ENCODE peak calls at places on chromosomes 16 and 17, in four cellular contexts. Q is K562, P is HepG2, B is GM12878. R is an unnamed sample.

GRCh38 chr17:2033128-2033527 is 3.2 kb downstream of the DPH1 start:
- DNase-seq in Q (no peak), P (no peak), B (no peak), R (no peak)

GRCh38 chr17:48037036-48037881 is at the start of gene COPZ2:
- DNase-seq in Q (no peak), P (peak), B (no peak), R (no peak)

GRCh38 chr16:53785044-53785443 is 81.1 kb downstream of the FTO start:
- DNase-seq in Q (no peak), P (no peak), B (no peak), R (no peak)

GRCh38 chr17:60147553-60148241 is 2.1 kb upstream of the CA4 start:
- DNase-seq in Q (no peak), P (no peak), B (no peak), R (no peak)

GRCh38 chr17:34859652-34860051 is 101.6 kb downstream of the CCT6B start:
- DNase-seq in Q (no peak), P (no peak), B (no peak), R (no peak)

GRCh38 chr17:71085238-71086033 is 916.1 kb downstream of the KCNJ2 start:
- DNase-seq in Q (peak), P (peak), B (no peak), R (peak)

GRCh38 chr17:2929881-2930533 is 133.4 kb downstream of the OR1D5 start:
- DNase-seq in Q (peak), P (peak), B (no peak), R (peak)

GRCh38 chr17:81345211-81346089 is 49.8 kb upstream of the BAHCC1 start:
- DNase-seq in Q (peak), P (peak), B (no peak), R (peak)

GRCh38 chr17:63525190-63525946 is 2.2 kb downstream of the KCNH6 start:
- DNase-seq in Q (no peak), P (no peak), B (no peak), R (no peak)

GRCh38 chr17:38591759-38592241 is 14.0 kb downstream of the SRCIN1 start:
- DNase-seq in Q (no peak), P (no peak), B (no peak), R (no peak)

GRCh38 chr17:9893606-9894005 is 11.5 kb downstream of the RCVRN start:
- DNase-seq in Q (no peak), P (no peak), B (no peak), R (no peak)

GRCh38 chr16:87698241-87698640 is 67.5 kb downstream of the KLHDC4 start:
- DNase-seq in Q (no peak), P (no peak), B (peak), R (no peak)

GRCh38 chr17:55830210-55830609 is 79.4 kb downstream of the PCTP start:
- DNase-seq in Q (no peak), P (no peak), B (no peak), R (no peak)

GRCh38 chr17:82772026-82772425 is 20.2 kb downstream of the TBCD start:
- DNase-seq in Q (no peak), P (peak), B (no peak), R (no peak)

GRCh38 chr17:82780195-82780594 is 28.3 kb downstream of the TBCD start:
- DNase-seq in Q (no peak), P (no peak), B (no peak), R (no peak)

GRCh38 chr17:82779541-82779940 is 27.7 kb downstream of the TBCD start:
- DNase-seq in Q (no peak), P (no peak), B (no peak), R (no peak)

GRCh38 chr17:82776454-82776853 is 24.6 kb downstream of the TBCD start:
- DNase-seq in Q (no peak), P (no peak), B (no peak), R (no peak)

DNA sequence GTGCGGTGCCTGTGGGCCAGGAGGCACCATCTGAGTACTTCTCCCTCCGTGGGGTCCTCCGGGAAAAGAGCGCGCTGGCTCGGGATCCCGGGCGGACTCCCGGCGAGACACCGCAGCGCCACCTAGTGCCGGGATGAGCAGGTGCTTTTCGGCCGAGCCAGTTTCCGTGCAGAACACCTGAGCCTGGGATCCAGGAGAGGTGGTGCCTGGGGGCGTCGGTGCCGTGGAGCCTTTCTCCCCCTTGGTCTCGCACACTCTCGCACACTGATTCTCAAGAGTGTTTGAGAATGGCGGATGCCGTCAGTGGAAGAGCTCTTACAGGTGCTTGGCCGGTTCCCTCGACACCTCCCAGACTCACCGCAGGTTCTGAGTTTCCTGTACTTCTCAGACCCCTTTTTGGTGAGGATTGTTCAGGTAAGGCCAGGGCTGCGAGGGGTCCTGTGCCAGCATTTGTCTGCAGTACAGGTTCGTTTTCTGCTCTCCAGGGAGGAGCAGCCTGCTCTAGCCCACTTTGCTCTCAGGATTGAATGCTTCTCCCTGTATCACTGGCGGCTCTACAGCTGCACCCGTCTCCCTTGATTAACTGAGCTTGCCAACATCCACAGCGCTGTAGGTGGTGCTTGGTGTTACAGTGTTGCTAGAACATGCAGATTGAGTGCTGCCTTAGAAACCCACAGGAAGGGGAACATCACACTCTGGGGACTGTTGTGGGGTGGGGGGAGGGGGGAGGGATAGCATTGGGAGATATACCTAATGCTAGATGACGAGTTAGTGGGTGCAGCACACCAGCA is 23.4 kb downstream of the TBCD start:
- DNase-seq in Q (peak), P (peak), B (no peak), R (peak)
- TF ChIP-seq FOXM1 in Q (no peak), P (no peak), B (no peak), R (no peak)

GRCh38 chr17:40062347-40063033 is at the start of gene THRA:
- DNase-seq in Q (peak), P (no peak), B (no peak), R (peak)
- TF ChIP-seq FOXK2 in Q (no peak), P (no peak), B (no peak), R (no peak)

DNA sequence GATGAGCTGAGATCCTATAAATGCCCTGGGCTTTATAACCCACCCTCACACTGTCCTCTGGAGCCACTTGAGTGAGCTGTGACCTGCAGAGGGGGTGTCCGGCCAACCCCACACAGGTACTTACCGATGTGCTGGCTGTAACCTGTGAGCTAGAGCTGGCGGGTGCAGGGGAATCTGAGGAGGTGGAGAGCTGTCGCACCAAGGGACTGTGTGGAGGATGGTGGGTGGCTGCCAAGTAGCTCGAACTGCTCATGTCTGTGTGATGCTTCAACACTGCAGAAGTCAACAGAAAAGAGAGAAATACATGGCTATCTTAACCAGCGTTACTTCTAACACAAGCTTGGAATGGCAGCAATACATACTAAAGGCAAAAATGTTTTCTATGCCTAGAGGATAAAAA is 39.4 kb downstream of the STH start:
- DNase-seq in Q (no peak), P (no peak), B (no peak), R (no peak)
- TF ChIP-seq BHLHE40 in Q (no peak), P (no peak), B (no peak), R (no peak)

GRCh38 chr17:61259360-61259759 is 140.3 kb upstream of the TBX2 start:
- DNase-seq in Q (no peak), P (no peak), B (no peak), R (no peak)
- TF ChIP-seq FOXM1 in Q (no peak), P (no peak), B (no peak), R (no peak)

GRCh38 chr16:56910654-56911539 is 21.0 kb upstream of the HERPUD1 start:
- DNase-seq in Q (no peak), P (no peak), B (no peak), R (no peak)
- TF ChIP-seq FOXK2 in Q (no peak), P (no peak), B (no peak), R (no peak)

GRCh38 chr16:85971877-85972638 is 73.1 kb downstream of the IRF8 start:
- DNase-seq in Q (no peak), P (no peak), B (no peak), R (no peak)

GRCh38 chr16:85970712-85971220 is 71.8 kb downstream of the IRF8 start:
- DNase-seq in Q (no peak), P (no peak), B (no peak), R (no peak)

GRCh38 chr16:85978291-85978775 is 79.4 kb downstream of the IRF8 start:
- DNase-seq in Q (no peak), P (no peak), B (no peak), R (no peak)

GRCh38 chr16:85975421-85976100 is 76.6 kb downstream of the IRF8 start:
- DNase-seq in Q (no peak), P (peak), B (no peak), R (no peak)

GRCh38 chr16:85974428-85975375 is 75.7 kb downstream of the IRF8 start:
- DNase-seq in Q (no peak), P (peak), B (no peak), R (no peak)
- TF ChIP-seq BHLHE40 in Q (no peak), P (no peak), B (no peak), R (no peak)

DNA sequence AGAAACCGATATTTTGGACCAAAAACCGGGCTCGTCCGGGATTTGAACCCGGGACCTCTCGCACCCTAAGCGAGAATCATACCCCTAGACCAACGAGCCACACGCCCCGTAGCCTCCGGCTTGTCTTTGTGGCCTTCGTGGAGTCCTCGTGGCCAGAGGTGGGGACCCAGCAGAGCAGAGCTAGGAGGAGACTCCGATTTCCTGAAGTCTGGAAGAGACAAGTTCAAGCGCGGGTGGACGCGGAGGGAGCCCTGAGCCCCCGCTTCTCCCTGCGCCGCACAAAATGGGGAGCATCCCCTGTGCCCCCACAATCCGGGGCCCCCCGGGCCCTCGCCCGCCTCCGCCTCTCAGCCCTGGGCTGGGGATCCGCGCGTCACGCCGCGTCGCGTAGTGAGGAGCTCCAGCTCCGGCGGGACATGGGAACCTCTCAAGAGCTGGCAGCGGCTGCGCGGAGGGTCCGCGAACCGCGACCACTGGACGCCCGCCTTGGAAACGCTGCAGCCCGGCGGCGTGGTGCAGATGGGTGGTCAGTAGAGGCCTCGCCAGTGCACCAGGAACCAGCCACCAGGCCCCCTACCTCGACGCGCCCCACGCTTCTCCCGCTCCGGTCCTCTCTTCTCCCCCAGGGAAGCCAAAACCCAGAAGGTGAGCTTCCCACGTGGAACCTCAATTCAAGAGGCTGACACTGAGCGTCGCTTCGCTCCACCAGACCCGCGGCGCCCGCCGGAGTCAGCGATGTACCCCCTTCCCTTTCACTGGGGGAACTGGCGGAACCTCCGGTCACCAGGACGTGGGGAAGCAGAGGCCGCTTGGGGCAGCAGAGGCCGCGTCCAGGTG is 5.2 kb upstream of the OR1F1 start:
- DNase-seq in Q (peak), P (peak), B (no peak), R (peak)
- TF ChIP-seq FOXM1 in Q (no peak), P (no peak), B (no peak), R (no peak)

GRCh38 chr16:50692999-50693781 is at the start of gene NOD2:
- DNase-seq in Q (peak), P (no peak), B (no peak), R (peak)
- TF ChIP-seq FOXK2 in Q (no peak), P (no peak), B (no peak), R (no peak)

GRCh38 chr16:78396673-78397072 is 297.2 kb downstream of the WWOX start:
- DNase-seq in Q (no peak), P (no peak), B (no peak), R (no peak)
- TF ChIP-seq BHLHE40 in Q (no peak), P (no peak), B (no peak), R (no peak)

GRCh38 chr17:27577124-27577761 is 53.7 kb upstream of the LGALS9 start:
- DNase-seq in Q (peak), P (no peak), B (no peak), R (no peak)
- TF ChIP-seq FOXM1 in Q (no peak), P (no peak), B (no peak), R (no peak)